ENCODE peak calls at places on chromosome 4, in six cellular contexts. One of them, this sample, is unnamed.
A peak's percentile ranks its signal among the peaks of the same experiment; 100 is the strongest.

GRCh38 chr4:30454504-30454903 is 265.7 kb upstream of the PCDH7 start:
- DNase-seq in dorsolateral prefrontal cortex: no peak
- DNase-seq in GM04504: no peak
- DNase-seq in iris pigment epithelial cell: no peak
- DNase-seq in stimulated activated CD8-positive, alpha-beta memory T cell treated with anti-CD3 and anti-CD28 coated beads, Interleukin-15, amount 100 ng/mL, for 1 hour: no peak
- DNase-seq in BJ: no peak
- DNase-seq in this sample: no peak

GRCh38 chr4:19678763-19679162 is 572.9 kb upstream of the SLIT2 start:
- DNase-seq in dorsolateral prefrontal cortex: no peak
- DNase-seq in GM04504: no peak
- DNase-seq in iris pigment epithelial cell: peak; percentile 12
- DNase-seq in stimulated activated CD8-positive, alpha-beta memory T cell treated with anti-CD3 and anti-CD28 coated beads, Interleukin-15, amount 100 ng/mL, for 1 hour: no peak
- DNase-seq in BJ: no peak
- DNase-seq in this sample: no peak

GRCh38 chr4:17664755-17665154 is 50.3 kb downstream of the MED28 start:
- DNase-seq in dorsolateral prefrontal cortex: no peak
- DNase-seq in GM04504: no peak
- DNase-seq in iris pigment epithelial cell: no peak
- DNase-seq in stimulated activated CD8-positive, alpha-beta memory T cell treated with anti-CD3 and anti-CD28 coated beads, Interleukin-15, amount 100 ng/mL, for 1 hour: no peak
- DNase-seq in BJ: no peak
- DNase-seq in this sample: no peak

GRCh38 chr4:41177016-41177415 is 37.3 kb downstream of the APBB2 start:
- DNase-seq in dorsolateral prefrontal cortex: no peak
- DNase-seq in GM04504: no peak
- DNase-seq in iris pigment epithelial cell: peak; percentile 92
- DNase-seq in stimulated activated CD8-positive, alpha-beta memory T cell treated with anti-CD3 and anti-CD28 coated beads, Interleukin-15, amount 100 ng/mL, for 1 hour: no peak
- DNase-seq in BJ: no peak
- DNase-seq in this sample: no peak

GRCh38 chr4:139020384-139020783 is 4.8 kb downstream of the NOCT start:
- DNase-seq in dorsolateral prefrontal cortex: no peak
- DNase-seq in GM04504: no peak
- DNase-seq in iris pigment epithelial cell: no peak
- DNase-seq in stimulated activated CD8-positive, alpha-beta memory T cell treated with anti-CD3 and anti-CD28 coated beads, Interleukin-15, amount 100 ng/mL, for 1 hour: no peak
- DNase-seq in BJ: no peak
- DNase-seq in this sample: no peak

GRCh38 chr4:118964891-118965411 is 76.3 kb downstream of the SYNPO2 start:
- DNase-seq in dorsolateral prefrontal cortex: no peak
- DNase-seq in GM04504: peak; percentile 62
- DNase-seq in iris pigment epithelial cell: peak; percentile 79
- DNase-seq in stimulated activated CD8-positive, alpha-beta memory T cell treated with anti-CD3 and anti-CD28 coated beads, Interleukin-15, amount 100 ng/mL, for 1 hour: no peak
- DNase-seq in BJ: no peak
- DNase-seq in this sample: no peak

GRCh38 chr4:52028970-52029369 is 8.8 kb upstream of the LRRC66 start:
- DNase-seq in dorsolateral prefrontal cortex: no peak
- DNase-seq in GM04504: no peak
- DNase-seq in iris pigment epithelial cell: peak; percentile 80
- DNase-seq in stimulated activated CD8-positive, alpha-beta memory T cell treated with anti-CD3 and anti-CD28 coated beads, Interleukin-15, amount 100 ng/mL, for 1 hour: no peak
- DNase-seq in BJ: no peak
- DNase-seq in this sample: no peak

GRCh38 chr4:84648863-84649647 is 66.1 kb downstream of the CDS1 start:
- DNase-seq in dorsolateral prefrontal cortex: no peak
- DNase-seq in GM04504: no peak
- DNase-seq in iris pigment epithelial cell: no peak
- DNase-seq in stimulated activated CD8-positive, alpha-beta memory T cell treated with anti-CD3 and anti-CD28 coated beads, Interleukin-15, amount 100 ng/mL, for 1 hour: no peak
- DNase-seq in BJ: no peak
- DNase-seq in this sample: no peak

GRCh38 chr4:8688041-8688907 is 95.7 kb downstream of the CPZ start:
- DNase-seq in dorsolateral prefrontal cortex: no peak
- DNase-seq in GM04504: no peak
- DNase-seq in iris pigment epithelial cell: peak; percentile 14
- DNase-seq in stimulated activated CD8-positive, alpha-beta memory T cell treated with anti-CD3 and anti-CD28 coated beads, Interleukin-15, amount 100 ng/mL, for 1 hour: no peak
- DNase-seq in BJ: no peak
- DNase-seq in this sample: peak; percentile 15

GRCh38 chr4:7822858-7823257 is 116.8 kb downstream of the AFAP1 start:
- DNase-seq in dorsolateral prefrontal cortex: no peak
- DNase-seq in GM04504: no peak
- DNase-seq in iris pigment epithelial cell: no peak
- DNase-seq in stimulated activated CD8-positive, alpha-beta memory T cell treated with anti-CD3 and anti-CD28 coated beads, Interleukin-15, amount 100 ng/mL, for 1 hour: no peak
- DNase-seq in BJ: no peak
- DNase-seq in this sample: no peak

GRCh38 chr4:94354474-94354896 is 11.8 kb upstream of the HPGDS start:
- DNase-seq in dorsolateral prefrontal cortex: no peak
- DNase-seq in GM04504: no peak
- DNase-seq in iris pigment epithelial cell: no peak
- DNase-seq in stimulated activated CD8-positive, alpha-beta memory T cell treated with anti-CD3 and anti-CD28 coated beads, Interleukin-15, amount 100 ng/mL, for 1 hour: no peak
- DNase-seq in BJ: no peak
- DNase-seq in this sample: no peak

GRCh38 chr4:123930971-123931370 is 534.4 kb downstream of the SPRY1 start:
- DNase-seq in dorsolateral prefrontal cortex: no peak
- DNase-seq in GM04504: no peak
- DNase-seq in iris pigment epithelial cell: peak; percentile 74
- DNase-seq in stimulated activated CD8-positive, alpha-beta memory T cell treated with anti-CD3 and anti-CD28 coated beads, Interleukin-15, amount 100 ng/mL, for 1 hour: no peak
- DNase-seq in BJ: no peak
- DNase-seq in this sample: no peak

GRCh38 chr4:94298725-94299252 is 43.8 kb downstream of the HPGDS start:
- DNase-seq in dorsolateral prefrontal cortex: no peak
- DNase-seq in GM04504: no peak
- DNase-seq in iris pigment epithelial cell: no peak
- DNase-seq in stimulated activated CD8-positive, alpha-beta memory T cell treated with anti-CD3 and anti-CD28 coated beads, Interleukin-15, amount 100 ng/mL, for 1 hour: no peak
- DNase-seq in BJ: no peak
- DNase-seq in this sample: no peak

GRCh38 chr4:110654254-110654635 is 31.4 kb upstream of the PITX2 start:
- DNase-seq in dorsolateral prefrontal cortex: no peak
- DNase-seq in GM04504: no peak
- DNase-seq in iris pigment epithelial cell: peak; percentile 80
- DNase-seq in stimulated activated CD8-positive, alpha-beta memory T cell treated with anti-CD3 and anti-CD28 coated beads, Interleukin-15, amount 100 ng/mL, for 1 hour: no peak
- DNase-seq in BJ: no peak
- DNase-seq in this sample: no peak